ENCODE peak calls at places on chromosomes 7 and 10, in ten cellular contexts. H is ureter; Y is effector memory CD8-positive, alpha-beta T cell; A is AG08395; Q is activated T-cell treated with anti-CD3 and anti-CD28 coated beads, Interleukin-2, amount 50 U/mL, for 72 hours; G is T-helper 1 cell; W is PC-3; E is NCI-H187; U is DMS153; V is Jurkat, Clone E6-1. I is an unnamed sample.

GRCh38 chr7:43565786-43566185 is 17.1 kb upstream of the STK17A start:
- DNase-seq in H (no peak), Y (no peak), A (peak; percentile 67), Q (no peak), G (no peak), W (no peak), E (no peak), U (peak; percentile 35), V (no peak), I (no peak)

GRCh38 chr7:7505936-7506335 is 29.7 kb downstream of the COL28A1 start:
- DNase-seq in H (no peak), Y (no peak), A (no peak), Q (no peak), G (no peak), W (no peak), E (no peak), U (peak; percentile 72), V (no peak), I (no peak)

GRCh38 chr7:120856621-120857352 is 1.2 kb downstream of the TSPAN12 start:
- DNase-seq in H (peak; percentile 47), Y (no peak), A (no peak), Q (peak; percentile 17), G (no peak), W (peak; percentile 50), E (peak; percentile 22), U (peak; percentile 16), V (no peak), I (peak; percentile 22)

GRCh38 chr7:117008849-117009531 is 55.7 kb downstream of the ST7 start:
- DNase-seq in H (no peak), Y (no peak), A (peak; percentile 41), Q (no peak), G (peak; percentile 32), W (peak; percentile 71), E (no peak), U (no peak), V (peak; percentile 66), I (peak; percentile 51)

GRCh38 chr7:20798081-20798693 is 11.5 kb upstream of the SP8 start:
- DNase-seq in H (no peak), Y (no peak), A (peak; percentile 67), Q (no peak), G (no peak), W (peak; percentile 41), E (peak; percentile 77), U (peak; percentile 82), V (peak; percentile 7), I (no peak)

GRCh38 chr10:123445336-123445735 is 220.8 kb upstream of the GPR26 start:
- DNase-seq in H (no peak), Y (no peak), A (no peak), Q (no peak), G (no peak), W (no peak), E (no peak), U (no peak), V (no peak), I (no peak)

GRCh38 chr7:98628916-98629525 is 11.9 kb downstream of the NPTX2 start:
- DNase-seq in H (no peak), Y (no peak), A (no peak), Q (no peak), G (no peak), W (peak; percentile 9), E (no peak), U (no peak), V (peak; percentile 88), I (no peak)

GRCh38 chr10:62048919-62049636 is 147.6 kb downstream of the ARID5B start:
- DNase-seq in H (peak; percentile 85), Y (peak; percentile 28), A (peak; percentile 92), Q (peak; percentile 87), G (peak; percentile 41), W (peak; percentile 100), E (no peak), U (peak; percentile 65), V (no peak), I (peak; percentile 60)

GRCh38 chr10:614772-615582 is 74.5 kb downstream of the DIP2C start:
- DNase-seq in H (no peak), Y (no peak), A (peak; percentile 77), Q (no peak), G (no peak), W (no peak), E (no peak), U (no peak), V (no peak), I (no peak)

GRCh38 chr7:29077854-29078253 is 68.5 kb downstream of the CPVL start:
- DNase-seq in H (no peak), Y (no peak), A (no peak), Q (no peak), G (no peak), W (no peak), E (no peak), U (no peak), V (no peak), I (no peak)

GRCh38 chr7:1809601-1810258 is 139.7 kb downstream of the ELFN1 start:
- DNase-seq in H (peak; percentile 31), Y (no peak), A (no peak), Q (no peak), G (no peak), W (no peak), E (no peak), U (no peak), V (no peak), I (no peak)

GRCh38 chr7:117019786-117020604 is 66.7 kb downstream of the ST7 start:
- DNase-seq in H (no peak), Y (no peak), A (peak; percentile 77), Q (no peak), G (no peak), W (peak; percentile 59), E (peak; percentile 94), U (peak; percentile 87), V (no peak), I (peak; percentile 96)

GRCh38 chr7:44534501-44534900 is 6.6 kb downstream of the NPC1L1 start:
- DNase-seq in H (no peak), Y (peak; percentile 38), A (peak; percentile 63), Q (peak; percentile 58), G (peak; percentile 22), W (peak; percentile 47), E (no peak), U (peak; percentile 62), V (peak; percentile 45), I (peak; percentile 15)

GRCh38 chr10:117610321-117610720 is 67.8 kb downstream of the EMX2 start:
- DNase-seq in H (no peak), Y (no peak), A (no peak), Q (no peak), G (no peak), W (no peak), E (no peak), U (no peak), V (no peak), I (no peak)

GRCh38 chr7:152504367-152504766 is 68.6 kb upstream of the KMT2C start:
- DNase-seq in H (no peak), Y (no peak), A (no peak), Q (no peak), G (no peak), W (peak; percentile 27), E (no peak), U (no peak), V (no peak), I (no peak)

I was measured in G401.